ENCODE peak calls at places on chromosomes 12 and 14, in five cellular contexts. O is Peyer's patch, I is RWPE2, B is thoracic aorta, K is transverse colon. E is an unnamed sample.

GRCh38 chr12:98698603-98699463 is 53.7 kb downstream of the APAF1 start:
- DNase-seq in K (peak), O (peak), I (no peak), B (no peak), E (peak)

GRCh38 chr12:34390171-34390841 is 368.0 kb downstream of the ALG10 start:
- DNase-seq in O (no peak), I (peak), K (no peak), B (no peak), E (no peak)

GRCh38 chr12:96578526-96579125 is 89.2 kb downstream of the CFAP54 start:
- DNase-seq in I (no peak), B (no peak), O (no peak), K (no peak), E (peak)

GRCh38 chr14:76872796-76873432 is 46.7 kb downstream of the LRRC74A start:
- DNase-seq in O (peak), B (no peak), I (no peak), K (peak), E (peak)

GRCh38 chr14:59483360-59483759 is 848 bp downstream of the L3HYPDH start:
- DNase-seq in K (no peak), I (no peak), O (no peak), B (peak), E (peak)

GRCh38 chr12:50258167-50258551 is 25.2 kb downstream of the LIMA1 start:
- DNase-seq in I (no peak), O (no peak), K (peak), B (no peak), E (peak)

GRCh38 chr14:49019467-49020100 is 566.6 kb downstream of the RPS29 start:
- DNase-seq in I (no peak), O (peak), K (no peak), B (no peak), E (no peak)

GRCh38 chr14:93016275-93016845 is 93.4 kb downstream of the CHGA start:
- DNase-seq in O (no peak), I (no peak), K (no peak), B (no peak), E (no peak)

GRCh38 chr12:69130064-69130463 is 109.3 kb upstream of the CPSF6 start:
- DNase-seq in I (no peak), K (no peak), B (no peak), O (no peak), E (peak)

GRCh38 chr14:74941676-74942097 is 13.7 kb downstream of the PGF start:
- DNase-seq in I (no peak), B (peak), O (peak), K (peak), E (peak)

GRCh38 chr14:82720931-82721330 is 1187.3 kb upstream of the SEL1L start:
- DNase-seq in B (no peak), I (no peak), K (no peak), O (no peak), E (no peak)

GRCh38 chr12:52980096-52980694 is 26.1 kb upstream of the EIF4B start:
- DNase-seq in I (no peak), K (no peak), B (no peak), O (no peak), E (no peak)

GRCh38 chr12:57239587-57240068 is 10.1 kb downstream of the SHMT2 start:
- DNase-seq in K (no peak), O (no peak), B (no peak), I (peak), E (no peak)

GRCh38 chr12:113403435-113404415 is at the start of gene SDS:
- DNase-seq in K (peak), I (no peak), B (no peak), O (no peak), E (peak)

GRCh38 chr12:94545937-94546771 is 86.5 kb upstream of the CEP83 start:
- DNase-seq in K (peak), I (no peak), O (no peak), B (no peak), E (peak)

GRCh38 chr12:7583471-7583870 is 79.9 kb upstream of the CD163 start:
- DNase-seq in O (no peak), I (no peak), K (no peak), B (no peak), E (no peak)

GRCh38 chr12:44101470-44101869 is 265.6 kb downstream of the TMEM117 start:
- DNase-seq in B (no peak), K (no peak), I (no peak), O (no peak), E (no peak)
- TF ChIP-seq CTCF in B (no peak), K (no peak), I (no peak), O (no peak), E (no peak)

DNA sequence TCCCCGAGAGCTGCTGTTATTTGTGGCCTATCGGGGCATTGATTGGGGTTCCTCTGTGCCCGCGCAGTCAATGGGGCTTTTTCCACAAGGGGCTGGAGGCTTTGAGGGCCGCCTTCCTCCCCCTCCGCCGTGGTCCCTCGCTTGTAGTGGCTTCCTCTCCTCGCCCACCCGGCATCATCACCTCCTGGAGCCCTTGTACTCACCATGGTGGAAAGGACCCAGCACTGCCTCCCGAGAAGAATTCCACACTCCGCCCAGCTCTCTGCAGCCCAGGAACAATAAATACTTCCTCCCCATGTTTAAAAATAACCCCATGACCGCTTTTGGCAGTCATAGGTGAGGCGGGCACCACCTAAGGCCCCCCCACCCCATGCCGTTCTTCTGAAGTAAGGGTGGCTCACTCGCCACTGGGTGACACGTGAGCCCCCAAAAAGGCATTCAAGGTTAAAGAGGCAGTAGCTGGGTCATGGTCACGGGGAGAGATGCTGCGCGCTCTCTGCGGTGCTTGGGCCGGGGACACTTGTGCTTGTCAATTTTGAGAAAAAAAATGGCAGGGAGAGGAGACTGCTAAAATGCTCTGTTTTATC is at the start of gene MYL2:
- DNase-seq in I (no peak), O (no peak), K (no peak), B (no peak), E (no peak)
- H3K4me3 ChIP-seq in I (no peak), O (no peak), K (no peak), B (no peak), E (no peak)

GRCh38 chr12:123364532-123365140 is at the start of gene SBNO1:
- DNase-seq in O (peak), B (peak), K (peak), I (peak), E (peak)
- TF ChIP-seq CTCF in O (peak), B (no peak), K (no peak), I (no peak), E (no peak)

GRCh38 chr14:29927596-29928341 is at the start of gene PRKD1:
- DNase-seq in K (peak), O (peak), B (no peak), I (peak), E (peak)

GRCh38 chr14:29926228-29926627 is 1.4 kb downstream of the PRKD1 start:
- DNase-seq in O (no peak), I (no peak), B (no peak), K (no peak), E (no peak)

GRCh38 chr14:29925736-29926135 is 1.9 kb downstream of the PRKD1 start:
- DNase-seq in B (no peak), K (no peak), O (no peak), I (no peak), E (peak)

GRCh38 chr14:29926701-29927595 is 699 bp downstream of the PRKD1 start:
- DNase-seq in K (peak), B (no peak), O (no peak), I (peak), E (peak)

GRCh38 chr14:29925106-29925722 is 2.4 kb downstream of the PRKD1 start:
- DNase-seq in I (no peak), O (no peak), K (no peak), B (no peak), E (peak)
- H3K4me3 ChIP-seq in I (no peak), O (no peak), K (no peak), B (peak), E (peak)

E was measured in fibroblast of pulmonary artery.